ENCODE peak calls at places on chromosomes 2 and 18, in four cellular contexts. K, H, S and R are unnamed samples.

GRCh38 chr2:13005761-13006336 is 289.1 kb downstream of the TRIB2 start:
- DNase-seq in K (no peak), H (no peak), S (no peak), R (no peak)

GRCh38 chr2:239260546-239261327 is 140.1 kb downstream of the HDAC4 start:
- DNase-seq in K (no peak), H (no peak), S (no peak), R (no peak)

GRCh38 chr2:233867993-233868532 is at the start of gene MSL3B:
- DNase-seq in K (peak; percentile 61), H (peak; percentile 41), S (no peak), R (no peak)

GRCh38 chr2:177535968-177536514 is 143.5 kb downstream of the AGPS start:
- DNase-seq in K (no peak), H (no peak), S (no peak), R (no peak)

GRCh38 chr2:201458381-201458780 is 6.8 kb downstream of the STRADB start:
- DNase-seq in K (no peak), H (no peak), S (no peak), R (no peak)

GRCh38 chr2:220555961-220556360 is 928.5 kb downstream of the SLC4A3 start:
- DNase-seq in K (no peak), H (no peak), S (no peak), R (no peak)

GRCh38 chr2:239539776-239540100 is 138.9 kb upstream of the HDAC4 start:
- DNase-seq in K (no peak), H (no peak), S (no peak), R (no peak)

GRCh38 chr18:39421319-39421718 is 1855.7 kb upstream of the CELF4 start:
- DNase-seq in K (no peak), H (no peak), S (peak; percentile 15), R (no peak)

GRCh38 chr2:169767243-169767888 is 31.3 kb upstream of the SSB start:
- DNase-seq in K (peak; percentile 31), H (no peak), S (no peak), R (no peak)

GRCh38 chr2:88195247-88195646 is 25.1 kb downstream of the THNSL2 start:
- DNase-seq in K (no peak), H (no peak), S (no peak), R (no peak)

GRCh38 chr2:7672027-7672684 is 754.9 kb downstream of the RNF144A start:
- DNase-seq in K (peak; percentile 37), H (no peak), S (peak; percentile 27), R (no peak)

GRCh38 chr18:23933407-23933806 is 81.1 kb upstream of the TTC39C start:
- DNase-seq in K (no peak), H (no peak), S (no peak), R (no peak)

GRCh38 chr18:48794251-48794970 is 156.4 kb downstream of the SMAD7 start:
- DNase-seq in K (no peak), H (no peak), S (peak; percentile 7), R (peak; percentile 15)

GRCh38 chr2:78887436-78887835 is 138.1 kb upstream of the REG3G start:
- DNase-seq in K (no peak), H (no peak), S (no peak), R (no peak)

GRCh38 chr2:203104273-203104672 is 89.6 kb downstream of the NBEAL1 start:
- DNase-seq in K (no peak), H (no peak), S (no peak), R (no peak)

GRCh38 chr2:127695491-127696472 is 5.5 kb upstream of the SFT2D3 start:
- DNase-seq in K (peak; percentile 45), H (no peak), S (no peak), R (peak; percentile 71)

GRCh38 chr18:35379421-35379820 is 2.3 kb upstream of the ZNF396 start:
- DNase-seq in K (no peak), H (no peak), S (no peak), R (no peak)

GRCh38 chr2:238728322-238729260 is 119.3 kb upstream of the TWIST2 start:
- DNase-seq in K (no peak), H (no peak), S (no peak), R (no peak)

GRCh38 chr2:101124061-101124460 is 27.1 kb downstream of the TBC1D8 start:
- DNase-seq in K (no peak), H (no peak), S (no peak), R (no peak)

GRCh38 chr2:176830362-176830761 is 382.2 kb upstream of the HNRNPA3 start:
- DNase-seq in K (no peak), H (peak; percentile 2), S (no peak), R (no peak)

GRCh38 chr18:49565656-49566055 is 3.8 kb downstream of the LIPG start:
- DNase-seq in K (no peak), H (peak; percentile 34), S (peak; percentile 46), R (no peak)

GRCh38 chr2:84781942-84782716 is 98.8 kb downstream of the TRABD2A start:
- DNase-seq in K (peak; percentile 34), H (no peak), S (no peak), R (no peak)

GRCh38 chr2:128835974-128836373 is 517.3 kb upstream of the HS6ST1 start:
- DNase-seq in K (no peak), H (no peak), S (no peak), R (no peak)

GRCh38 chr2:98895901-98896300 is 40.1 kb downstream of the CRACDL start:
- DNase-seq in K (no peak), H (no peak), S (no peak), R (no peak)

GRCh38 chr2:227160164-227160563 is 3.8 kb downstream of the COL4A4 start:
- DNase-seq in K (no peak), H (no peak), S (no peak), R (no peak)

GRCh38 chr2:121649652-121650553 is 641 bp upstream of the CLASP1 start:
- DNase-seq in K (peak; percentile 78), H (peak; percentile 57), S (peak; percentile 88), R (peak; percentile 92)

GRCh38 chr2:68620762-68621161 is 22.6 kb upstream of the PROKR1 start:
- DNase-seq in K (no peak), H (no peak), S (no peak), R (no peak)

GRCh38 chr2:62489162-62489561 is 16.8 kb downstream of the TMEM17 start:
- DNase-seq in K (no peak), H (no peak), S (no peak), R (no peak)

GRCh38 chr2:72084584-72084976 is 63.1 kb downstream of the CYP26B1 start:
- DNase-seq in K (no peak), H (no peak), S (no peak), R (no peak)

GRCh38 chr2:119469131-119469530 is 37.5 kb downstream of the TMEM37 start:
- DNase-seq in K (no peak), H (no peak), S (no peak), R (no peak)

GRCh38 chr2:226327830-226328229 is 471.8 kb downstream of the IRS1 start:
- DNase-seq in K (no peak), H (no peak), S (no peak), R (no peak)